ENCODE peak calls at places on chromosomes 7 and 10, in ten cellular contexts. L, B, F, V, X, W, T, A, J and R are unnamed samples.

GRCh38 chr7:226281-226882 is 34.0 kb downstream of the FAM20C start:
- DNase-seq in T (no peak), L (no peak), A (peak), V (no peak), J (no peak), W (no peak), F (no peak), B (no peak), X (no peak), R (no peak)

GRCh38 chr7:50684702-50685074 is 98.0 kb downstream of the GRB10 start:
- DNase-seq in J (no peak), F (no peak), X (no peak), V (no peak), B (no peak), L (no peak), W (no peak), T (no peak), A (no peak), R (no peak)

GRCh38 chr10:128440513-128441160 is 314.4 kb upstream of the MKI67 start:
- DNase-seq in J (no peak), W (no peak), L (no peak), F (no peak), T (no peak), A (no peak), B (no peak), V (peak), X (peak), R (no peak)

GRCh38 chr10:61354538-61354937 is 98.6 kb downstream of the TMEM26 start:
- DNase-seq in L (no peak), B (no peak), V (no peak), X (no peak), F (no peak), W (no peak), A (no peak), T (no peak), J (no peak), R (no peak)

GRCh38 chr10:119120413-119120867 is 16.5 kb downstream of the DENND10 start:
- DNase-seq in W (no peak), X (no peak), B (no peak), T (no peak), F (no peak), L (no peak), J (no peak), V (no peak), A (no peak), R (no peak)

GRCh38 chr7:107327986-107328569 is 141.8 kb upstream of the GPR22 start:
- DNase-seq in A (peak), B (no peak), J (no peak), T (no peak), L (no peak), V (no peak), X (no peak), F (peak), W (no peak), R (no peak)

GRCh38 chr7:83546586-83546985 is 102.4 kb downstream of the SEMA3E start:
- DNase-seq in X (no peak), W (no peak), T (no peak), F (peak), V (no peak), A (no peak), L (no peak), B (no peak), J (no peak), R (no peak)

GRCh38 chr10:25695586-25695985 is 238.4 kb upstream of the MYO3A start:
- DNase-seq in T (no peak), L (no peak), B (no peak), F (no peak), X (no peak), J (no peak), A (no peak), W (no peak), V (no peak), R (no peak)

GRCh38 chr10:8321990-8322389 is 267.5 kb downstream of the GATA3 start:
- DNase-seq in V (no peak), T (no peak), X (no peak), B (no peak), J (no peak), F (no peak), W (no peak), L (no peak), A (no peak), R (no peak)

GRCh38 chr10:96089116-96089515 is 41.0 kb upstream of the ZNF518A start:
- DNase-seq in X (no peak), V (no peak), L (no peak), A (peak), J (no peak), F (no peak), B (no peak), W (no peak), T (no peak), R (no peak)

GRCh38 chr7:33744293-33744692 is 161.0 kb upstream of the BMPER start:
- DNase-seq in X (no peak), L (no peak), V (no peak), W (peak), B (no peak), J (peak), A (peak), F (no peak), T (no peak), R (peak)

GRCh38 chr7:123916240-123916724 is 8.8 kb upstream of the SPAM1 start:
- DNase-seq in V (peak), A (peak), J (peak), F (no peak), B (no peak), X (peak), T (no peak), W (peak), L (peak), R (peak)

GRCh38 chr10:14775656-14776055 is 959 bp upstream of the FAM107B start:
- DNase-seq in F (no peak), V (no peak), J (no peak), L (no peak), A (no peak), X (no peak), B (no peak), T (no peak), W (no peak), R (no peak)

GRCh38 chr7:33903770-33904679 is 1.3 kb upstream of the BMPER start:
- DNase-seq in L (peak), B (peak), W (no peak), X (no peak), V (peak), A (peak), F (peak), T (peak), J (no peak), R (no peak)

GRCh38 chr7:107969856-107970255 is 33.1 kb downstream of the LAMB1 start:
- DNase-seq in W (no peak), V (no peak), F (no peak), X (no peak), T (no peak), L (no peak), J (no peak), B (no peak), A (no peak), R (no peak)

GRCh38 chr10:78779339-78779955 is 289.3 kb upstream of the ZMIZ1 start:
- DNase-seq in J (no peak), T (no peak), V (no peak), L (no peak), X (no peak), W (no peak), F (no peak), A (peak), B (no peak), R (no peak)

GRCh38 chr10:127041561-127041960 is 136.3 kb downstream of the DOCK1 start:
- DNase-seq in A (no peak), X (no peak), W (no peak), L (no peak), V (no peak), B (no peak), T (no peak), J (no peak), F (peak), R (no peak)

GRCh38 chr7:151008511-151009323 is 15.6 kb downstream of the ATG9B start:
- DNase-seq in L (no peak), A (peak), T (peak), X (peak), B (peak), V (peak), W (no peak), F (no peak), J (no peak), R (no peak)

GRCh38 chr7:41979834-41980307 is 257.1 kb downstream of the GLI3 start:
- DNase-seq in V (peak), J (no peak), T (no peak), W (peak), B (no peak), L (no peak), A (peak), F (peak), X (peak), R (peak)

GRCh38 chr7:68604516-68604915 is 993.8 kb upstream of the AUTS2 start:
- DNase-seq in F (no peak), A (no peak), B (no peak), T (no peak), W (no peak), V (no peak), X (no peak), J (no peak), L (peak), R (no peak)

GRCh38 chr10:6445671-6446278 is 134.3 kb downstream of the PRKCQ start:
- DNase-seq in B (peak), A (peak), W (no peak), F (no peak), J (no peak), L (peak), V (peak), T (peak), X (peak), R (peak)

GRCh38 chr10:100204370-100204769 is 18.5 kb upstream of the ERLIN1 start:
- DNase-seq in T (no peak), F (no peak), L (no peak), V (no peak), A (no peak), J (no peak), W (no peak), B (no peak), X (no peak), R (no peak)

GRCh38 chr7:21782996-21783395 is 162.7 kb downstream of the CDCA7L start:
- DNase-seq in V (no peak), A (no peak), T (no peak), W (no peak), B (no peak), L (no peak), J (no peak), F (no peak), X (no peak), R (no peak)

GRCh38 chr10:96502561-96503267 is 11.0 kb downstream of the TLL2 start:
- DNase-seq in A (peak), V (no peak), L (no peak), W (no peak), B (no peak), J (no peak), X (no peak), F (no peak), T (no peak), R (no peak)

GRCh38 chr10:22252801-22253577 is 35.2 kb upstream of the EBLN1 start:
- DNase-seq in T (peak), A (no peak), F (no peak), J (no peak), V (peak), L (peak), W (no peak), X (peak), B (peak), R (no peak)

GRCh38 chr7:70498633-70499032 is 633.3 kb upstream of the GALNT17 start:
- DNase-seq in B (no peak), T (no peak), J (no peak), F (no peak), A (no peak), L (no peak), X (no peak), V (peak), W (no peak), R (no peak)

GRCh38 chr7:38681882-38682281 is 50.7 kb upstream of the AMPH start:
- DNase-seq in B (no peak), X (no peak), F (peak), W (no peak), A (no peak), L (no peak), V (no peak), T (no peak), J (peak), R (no peak)

GRCh38 chr10:78982726-78983125 is 86.0 kb upstream of the ZMIZ1 start:
- DNase-seq in B (no peak), A (no peak), L (no peak), X (no peak), V (no peak), T (no peak), J (no peak), W (no peak), F (no peak), R (no peak)

GRCh38 chr10:87038286-87038717 is 18.2 kb downstream of the FAM25A start:
- DNase-seq in W (no peak), B (no peak), T (no peak), X (no peak), J (no peak), F (no peak), V (no peak), L (no peak), A (no peak), R (no peak)

GRCh38 chr10:96829029-96829773 is 2.9 kb upstream of the LCOR start:
- DNase-seq in F (no peak), T (no peak), W (no peak), B (no peak), L (no peak), X (no peak), V (no peak), A (no peak), J (no peak), R (no peak)

GRCh38 chr10:97731346-97732051 is 5.4 kb upstream of the ZFYVE27 start:
- DNase-seq in L (peak), B (peak), W (peak), X (peak), J (peak), A (peak), V (peak), F (peak), T (no peak), R (peak)

GRCh38 chr7:65975814-65976445 is 6.1 kb downstream of the GUSB start:
- DNase-seq in F (no peak), V (peak), A (no peak), L (no peak), B (no peak), T (no peak), X (no peak), J (no peak), W (no peak), R (no peak)

GRCh38 chr7:91784469-91784868 is 96.0 kb downstream of the MTERF1 start:
- DNase-seq in J (peak), A (peak), X (no peak), V (no peak), W (no peak), B (no peak), F (peak), L (peak), T (no peak), R (peak)